ENCODE peak calls at places on chromosomes 13 and 19, in eight cellular contexts. L is psoas muscle, Q is fibroblast of mammary gland, A is IMR-90, F is Calu3, P is HFFc6, B is breast epithelium, Y is heart right ventricle. K is an unnamed sample.

GRCh38 chr19:27722625-27723024 is 1490.3 kb downstream of the UQCRFS1 start:
- DNase-seq in B (no peak), F (no peak), Q (no peak), L (no peak), P (no peak), A (no peak), Y (no peak), K (no peak)

GRCh38 chr19:10069046-10069445 is 17.1 kb upstream of the SHFL start:
- DNase-seq in P (no peak), A (peak; percentile 10), Q (peak; percentile 35), Y (no peak), F (no peak), L (peak; percentile 21), B (no peak), K (no peak)

GRCh38 chr19:8501968-8502367 is 472 bp downstream of the PRAM1 start:
- DNase-seq in Y (no peak), B (no peak), L (no peak), Q (no peak), F (no peak), A (no peak), P (no peak), K (no peak)

GRCh38 chr13:40611635-40612422 is 54.6 kb downstream of the FOXO1 start:
- DNase-seq in A (no peak), Q (no peak), B (no peak), Y (no peak), L (no peak), F (no peak), P (no peak), K (no peak)

GRCh38 chr13:41520016-41520698 is 62.8 kb downstream of the RGCC start:
- DNase-seq in F (no peak), B (no peak), A (no peak), Q (no peak), P (no peak), Y (no peak), L (no peak), K (no peak)

GRCh38 chr19:45492627-45493470 is 4.0 kb downstream of the RTN2 start:
- DNase-seq in Y (peak; percentile 76), B (no peak), Q (peak; percentile 67), A (peak; percentile 80), F (no peak), L (peak; percentile 94), P (peak; percentile 85), K (peak; percentile 54)

GRCh38 chr13:50685491-50685890 is 158.0 kb downstream of the DLEU7 start:
- DNase-seq in P (no peak), F (peak; percentile 27), Y (peak; percentile 90), B (peak; percentile 57), L (peak; percentile 75), Q (peak; percentile 35), A (no peak), K (no peak)

GRCh38 chr19:3612330-3612729 is 5.7 kb upstream of the TBXA2R start:
- DNase-seq in P (no peak), Y (no peak), L (no peak), B (no peak), F (no peak), A (no peak), Q (no peak), K (no peak)

GRCh38 chr19:12692960-12693359 is 3.5 kb downstream of the FBXW9 start:
- DNase-seq in P (no peak), L (no peak), F (no peak), A (no peak), Q (no peak), B (no peak), Y (no peak), K (no peak)

GRCh38 chr19:36009220-36009619 is 607 bp upstream of the SYNE4 start:
- DNase-seq in L (peak; percentile 80), P (peak; percentile 32), Q (peak; percentile 54), A (peak; percentile 48), F (peak; percentile 75), Y (peak; percentile 45), B (peak; percentile 69), K (no peak)
- TF ChIP-seq CTCF in L (no peak), P (no peak), Q (no peak), A (no peak), F (no peak), Y (no peak), B (no peak), K (no peak)

GRCh38 chr13:33349996-33350826 is 64.7 kb upstream of the STARD13 start:
- DNase-seq in Y (peak; percentile 61), L (peak; percentile 72), F (peak; percentile 43), B (peak; percentile 61), P (no peak), A (peak; percentile 39), Q (peak; percentile 40), K (no peak)
- TF ChIP-seq CTCF in Y (no peak), L (no peak), F (no peak), B (no peak), P (no peak), A (no peak), Q (no peak), K (no peak)

GRCh38 chr19:1244693-1245451 is 3.3 kb downstream of the ATP5F1D start:
- DNase-seq in B (no peak), F (no peak), Q (no peak), Y (peak; percentile 76), A (no peak), P (no peak), L (peak; percentile 93), K (no peak)
- TF ChIP-seq CTCF in B (no peak), F (no peak), Q (no peak), Y (no peak), A (no peak), P (no peak), L (no peak), K (peak; percentile 10)

GRCh38 chr13:21022694-21023325 is 38.6 kb downstream of the LATS2 start:
- DNase-seq in A (no peak), Y (no peak), L (no peak), Q (no peak), B (no peak), P (no peak), F (no peak), K (no peak)
- TF ChIP-seq CTCF in A (no peak), Y (no peak), L (no peak), Q (no peak), B (no peak), P (no peak), F (no peak), K (no peak)

GRCh38 chr13:31431722-31432137 is 232.0 kb downstream of the B3GLCT start:
- DNase-seq in Y (peak; percentile 55), F (peak; percentile 45), P (peak; percentile 4), A (peak; percentile 28), B (no peak), L (peak; percentile 62), Q (peak; percentile 60), K (peak; percentile 54)
- TF ChIP-seq CTCF in Y (peak; percentile 82), F (peak; percentile 69), P (peak; percentile 97), A (peak; percentile 61), B (peak; percentile 18), L (peak; percentile 78), Q (peak; percentile 76), K (peak; percentile 88)

GRCh38 chr13:21668665-21669599 is 1.9 kb upstream of the FGF9 start:
- DNase-seq in L (peak; percentile 50), Y (no peak), A (peak; percentile 69), F (no peak), P (no peak), B (no peak), Q (peak; percentile 24), K (no peak)

GRCh38 chr13:21671793-21672680 is 1.2 kb downstream of the FGF9 start:
- DNase-seq in A (no peak), F (no peak), B (no peak), Q (no peak), L (no peak), Y (no peak), P (no peak), K (no peak)

GRCh38 chr13:21670883-21671792 is at the start of gene FGF9:
- DNase-seq in Y (peak; percentile 46), A (peak; percentile 79), P (peak; percentile 36), F (peak; percentile 68), Q (peak; percentile 60), B (no peak), L (peak; percentile 85), K (peak; percentile 52)

GRCh38 chr13:21672811-21673591 is 2.1 kb downstream of the FGF9 start:
- DNase-seq in F (no peak), L (no peak), P (no peak), A (no peak), B (no peak), Y (no peak), Q (no peak), K (no peak)

GRCh38 chr13:21670006-21670882 is 629 bp upstream of the FGF9 start:
- DNase-seq in A (peak; percentile 48), P (peak; percentile 5), L (peak; percentile 66), B (no peak), Y (peak; percentile 35), Q (peak; percentile 25), F (peak; percentile 52), K (peak; percentile 52)
- TF ChIP-seq CTCF in A (peak; percentile 24), P (peak; percentile 15), L (no peak), B (no peak), Y (no peak), Q (no peak), F (no peak), K (peak; percentile 19)

GRCh38 chr13:91375119-91375729 is 23.2 kb upstream of the GPC5 start:
- DNase-seq in B (no peak), P (no peak), Q (peak; percentile 20), Y (no peak), L (no peak), F (no peak), A (peak; percentile 8), K (no peak)
- TF ChIP-seq CTCF in B (no peak), P (peak; percentile 66), Q (peak; percentile 56), Y (no peak), L (peak; percentile 19), F (no peak), A (peak; percentile 49), K (no peak)

GRCh38 chr13:83150616-83151307 is 731.5 kb downstream of the SLITRK1 start:
- DNase-seq in A (no peak), B (no peak), Y (no peak), Q (peak; percentile 41), P (no peak), L (no peak), F (no peak), K (no peak)
- TF ChIP-seq CTCF in A (no peak), B (no peak), Y (no peak), Q (peak; percentile 27), P (peak; percentile 59), L (no peak), F (no peak), K (no peak)

K was measured in mesothelial cell of epicardium.